ENCODE peak calls at places on chromosomes 16 and 17, in five cellular contexts. M is HepG2, Y is GM12878, J is K562, Z is H1. G is an unnamed sample.

GRCh38 chr16:70250748-70251650 is 741 bp downstream of the EXOSC6 start:
- DNase-seq in M (peak), Y (no peak), J (peak), Z (peak), G (peak)

GRCh38 chr16:2751577-2752034 is 832 bp upstream of the SRRM2 start:
- DNase-seq in M (peak), Y (no peak), J (peak), Z (no peak), G (no peak)

GRCh38 chr17:10107320-10108165 is 90.9 kb downstream of the GAS7 start:
- DNase-seq in M (no peak), Y (no peak), J (no peak), Z (no peak), G (no peak)

GRCh38 chr17:1752425-1752941 is 9.4 kb upstream of the SERPINF1 start:
- DNase-seq in M (no peak), Y (no peak), J (no peak), Z (no peak), G (peak)

GRCh38 chr16:89456412-89456811 is 33.9 kb downstream of the ANKRD11 start:
- DNase-seq in M (no peak), Y (no peak), J (no peak), Z (no peak), G (no peak)

GRCh38 chr17:28391401-28391800 is 14.6 kb downstream of the SLC46A1 start:
- DNase-seq in M (no peak), Y (no peak), J (no peak), Z (no peak), G (no peak)

GRCh38 chr17:73042809-73043685 is 49.4 kb downstream of the SLC39A11 start:
- DNase-seq in M (no peak), Y (no peak), J (no peak), Z (no peak), G (no peak)

GRCh38 chr16:14957576-14958322 is 17.1 kb upstream of the PDXDC1 start:
- DNase-seq in M (no peak), Y (no peak), J (no peak), Z (peak), G (no peak)

GRCh38 chr16:85171809-85172464 is 59.7 kb upstream of the CIBAR2 start:
- DNase-seq in M (no peak), Y (no peak), J (peak), Z (no peak), G (no peak)

GRCh38 chr17:48546187-48546923 is 1.4 kb upstream of the HOXB2 start:
- DNase-seq in M (no peak), Y (no peak), J (peak), Z (no peak), G (no peak)

GRCh38 chr17:31525801-31526549 is 134.5 kb downstream of the RAB11FIP4 start:
- DNase-seq in M (peak), Y (no peak), J (peak), Z (no peak), G (peak)

GRCh38 chr17:31523862-31524730 is 132.6 kb downstream of the RAB11FIP4 start:
- DNase-seq in M (no peak), Y (no peak), J (no peak), Z (no peak), G (no peak)

GRCh38 chr17:31527606-31528005 is 136.1 kb downstream of the RAB11FIP4 start:
- DNase-seq in M (no peak), Y (no peak), J (no peak), Z (no peak), G (no peak)

GRCh38 chr17:31522987-31523495 is 131.6 kb downstream of the RAB11FIP4 start:
- DNase-seq in M (no peak), Y (no peak), J (no peak), Z (no peak), G (no peak)

DNA sequence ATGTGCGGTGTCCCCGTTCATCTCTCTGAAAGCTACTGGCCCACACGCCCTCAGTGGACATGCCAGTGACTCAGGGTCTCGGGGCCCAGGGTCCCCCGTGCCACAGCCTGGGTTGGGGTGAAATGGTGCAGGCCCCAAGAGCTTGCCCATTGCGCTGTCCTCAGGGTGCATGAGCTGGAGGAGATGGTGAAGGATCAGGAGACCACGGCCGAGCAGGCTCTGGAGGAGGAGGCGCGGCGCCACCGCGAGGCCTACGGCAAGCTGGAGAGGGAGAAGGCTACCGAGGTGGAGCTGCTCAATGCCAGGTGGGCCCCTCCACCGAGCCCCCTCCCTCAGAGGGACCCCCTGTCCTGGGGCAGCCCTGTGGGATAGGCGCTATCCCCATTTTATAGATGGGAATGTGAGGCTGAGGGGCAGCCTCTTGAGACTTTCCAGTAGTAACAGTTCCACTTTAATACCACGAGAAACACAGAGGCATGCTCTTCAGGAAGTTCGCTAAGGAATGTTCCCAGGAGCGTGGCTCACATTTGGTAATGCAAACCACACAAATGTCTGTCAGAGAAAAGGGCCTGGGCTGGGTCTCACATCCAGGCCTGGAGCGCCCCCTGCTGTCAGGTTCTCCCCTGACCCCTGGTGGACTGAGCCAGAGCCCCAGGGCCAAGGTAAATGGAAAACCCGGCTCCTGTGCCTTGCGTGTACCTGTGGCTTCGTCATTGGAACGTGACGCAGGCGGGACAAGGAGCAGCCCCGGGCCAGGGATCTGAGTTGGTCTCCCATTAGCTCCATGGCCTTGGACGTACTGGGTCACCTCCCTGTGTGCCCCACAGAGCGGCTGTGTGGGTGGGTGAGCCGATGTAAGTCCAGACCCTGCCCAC is 133.7 kb downstream of the RAB11FIP4 start:
- DNase-seq in M (peak), Y (no peak), J (peak), Z (peak), G (peak)
- TF ChIP-seq KDM1A in M (no peak), Y (no peak), J (no peak), Z (no peak), G (no peak)

GRCh38 chr17:47267354-47267828 is 13.8 kb downstream of the ITGB3 start:
- DNase-seq in M (peak), Y (no peak), J (no peak), Z (no peak), G (peak)
- TF ChIP-seq KDM1A in M (no peak), Y (no peak), J (no peak), Z (no peak), G (no peak)

DNA sequence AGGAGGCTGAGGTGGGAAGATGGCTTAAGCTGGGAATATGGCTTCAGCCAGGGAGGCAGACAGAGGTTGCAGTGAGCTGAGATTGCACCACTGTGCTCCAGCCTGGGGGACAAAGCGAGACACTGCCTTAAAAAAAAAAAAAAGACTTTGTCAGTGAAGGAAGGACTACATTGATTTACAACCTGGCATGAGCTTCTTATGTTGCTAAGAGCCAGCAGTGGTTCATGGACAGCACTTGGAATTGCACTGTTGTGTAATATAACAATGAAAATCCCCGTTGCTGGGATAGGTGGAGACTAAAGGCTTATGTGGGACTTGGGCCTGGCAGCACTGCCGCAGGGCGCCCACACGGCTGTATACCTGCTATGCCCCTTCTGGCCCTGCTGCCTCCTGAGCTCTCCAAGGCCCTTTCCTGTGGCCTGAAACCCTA is 14.1 kb upstream of the SLC16A5 start:
- DNase-seq in M (no peak), Y (no peak), J (no peak), Z (no peak), G (no peak)
- TF ChIP-seq KDM1A in M (no peak), Y (no peak), J (no peak), Z (no peak), G (no peak)

GRCh38 chr16:55908641-55909040 is 33.5 kb upstream of the CES5A start:
- DNase-seq in M (no peak), Y (no peak), J (no peak), Z (no peak), G (no peak)
- TF ChIP-seq KDM1A in M (no peak), Y (no peak), J (no peak), Z (no peak), G (no peak)

G was measured in A549.